ENCODE peak calls at places on chromosomes 1 and 21, in four cellular contexts. O is Daoy, U is MM.1S, Z is iPS-NIHi11. I is an unnamed sample.

GRCh38 chr1:2983319-2983705 is 38.0 kb upstream of the ACTRT2 start:
- DNase-seq in O (no peak), Z (no peak), U (no peak), I (peak)

GRCh38 chr1:17671741-17672140 is 83.4 kb upstream of the ACTL8 start:
- DNase-seq in Z (peak), U (no peak), O (no peak), I (no peak)

GRCh38 chr1:22773981-22774471 is 63.4 kb downstream of the EPHB2 start:
- DNase-seq in O (peak), Z (no peak), U (no peak), I (peak)

GRCh38 chr1:98399219-98399618 is 262.3 kb upstream of the SNX7 start:
- DNase-seq in O (no peak), U (no peak), Z (no peak), I (no peak)

GRCh38 chr1:8032351-8032750 is 6.2 kb upstream of the ERRFI1 start:
- DNase-seq in O (no peak), Z (no peak), U (no peak), I (no peak)

GRCh38 chr1:235102993-235103411 is 25.6 kb downstream of the TOMM20 start:
- DNase-seq in Z (no peak), O (no peak), U (no peak), I (no peak)

GRCh38 chr21:43188712-43189151 is 19.9 kb downstream of the CRYAA start:
- DNase-seq in O (no peak), Z (no peak), U (no peak), I (peak)

GRCh38 chr1:9593492-9594465 is 5.1 kb downstream of the TMEM201 start:
- DNase-seq in O (peak), U (no peak), Z (peak), I (peak)

GRCh38 chr1:223224465-223224864 is 81.4 kb upstream of the TLR5 start:
- DNase-seq in O (no peak), U (no peak), Z (peak), I (no peak)

GRCh38 chr1:54937469-54937868 is 43.0 kb upstream of the TMEM61 start:
- DNase-seq in O (peak), Z (no peak), U (no peak), I (no peak)

GRCh38 chr1:151547119-151547899 is 7.2 kb downstream of the TUFT1 start:
- DNase-seq in O (peak), U (peak), Z (peak), I (no peak)

GRCh38 chr21:20108976-20109375 is 889.2 kb upstream of the NCAM2 start:
- DNase-seq in O (no peak), U (no peak), Z (no peak), I (no peak)

GRCh38 chr1:7583291-7584096 is 187.6 kb upstream of the VAMP3 start:
- DNase-seq in U (no peak), O (no peak), Z (peak), I (peak)

GRCh38 chr1:15141933-15142647 is 11.5 kb upstream of the TMEM51 start:
- DNase-seq in Z (no peak), O (peak), U (no peak), I (no peak)

GRCh38 chr1:213123532-213123931 is 72.5 kb downstream of the RPS6KC1 start:
- DNase-seq in O (peak), U (no peak), Z (no peak), I (no peak)

GRCh38 chr1:56814205-56814604 is 5.0 kb downstream of the FYB2 start:
- DNase-seq in O (no peak), U (no peak), Z (no peak), I (no peak)

GRCh38 chr21:45451771-45452182 is 46.8 kb downstream of the COL18A1 start:
- DNase-seq in U (no peak), Z (no peak), O (no peak), I (no peak)

GRCh38 chr1:2174348-2175054 is 20.1 kb downstream of the FAAP20 start:
- DNase-seq in Z (peak), U (peak), O (peak), I (peak)

GRCh38 chr1:178628637-178629548 is 96.2 kb upstream of the RALGPS2 start:
- DNase-seq in U (no peak), O (peak), Z (peak), I (no peak)

GRCh38 chr1:37391181-37391949 is 83.0 kb upstream of the ZC3H12A start:
- DNase-seq in Z (peak), O (no peak), U (no peak), I (no peak)

GRCh38 chr1:232174306-232174705 is 455.6 kb downstream of the SIPA1L2 start:
- DNase-seq in O (no peak), U (no peak), Z (no peak), I (no peak)

GRCh38 chr1:159867322-159868064 is 5.0 kb upstream of the VSIG8 start:
- DNase-seq in O (peak), Z (peak), U (no peak), I (peak)

GRCh38 chr1:47211796-47212269 is 20.2 kb downstream of the TAL1 start:
- DNase-seq in Z (no peak), O (peak), U (no peak), I (no peak)

GRCh38 chr1:188188317-188188716 is 1359.6 kb downstream of the PLA2G4A start:
- DNase-seq in U (no peak), O (no peak), Z (no peak), I (no peak)

GRCh38 chr1:246280551-246280950 is 226.5 kb downstream of the SMYD3 start:
- DNase-seq in O (no peak), U (no peak), Z (no peak), I (no peak)

GRCh38 chr1:167797005-167797404 is 75.2 kb downstream of the MPZL1 start:
- DNase-seq in U (no peak), Z (peak), O (peak), I (no peak)

GRCh38 chr1:97192872-97193572 is 471.4 kb downstream of the PTBP2 start:
- DNase-seq in U (no peak), O (peak), Z (peak), I (no peak)

GRCh38 chr21:26888256-26888655 is 43.0 kb upstream of the ADAMTS1 start:
- DNase-seq in Z (no peak), O (no peak), U (no peak), I (no peak)

GRCh38 chr1:109197163-109198042 is 16.3 kb upstream of the SARS1 start:
- DNase-seq in O (peak), Z (peak), U (no peak), I (no peak)

GRCh38 chr1:177784394-177784793 is 185.5 kb downstream of the SEC16B start:
- DNase-seq in U (no peak), O (no peak), Z (no peak), I (no peak)

GRCh38 chr1:203937678-203938330 is 76.4 kb downstream of the SNRPE start:
- DNase-seq in U (peak), O (no peak), Z (peak), I (no peak)

GRCh38 chr1:31677401-31677800 is 26.4 kb downstream of the COL16A1 start:
- DNase-seq in Z (no peak), O (no peak), U (no peak), I (no peak)

I was measured in left lung.